ENCODE peak calls at places on chromosomes 11 and 22, in six cellular contexts. U is cardiac muscle cell; K is right cardiac atrium; C is CD8-positive, alpha-beta memory T cell; Y is body of pancreas; T is spleen. W is an unnamed sample.
A peak's percentile ranks its signal among the peaks of the same experiment; 100 is the strongest.

GRCh38 chr11:87046824-87047223 is 9.1 kb downstream of the TMEM135 start:
- DNase-seq in U (no peak), K (no peak), C (no peak), Y (no peak), T (no peak), W (no peak)

GRCh38 chr11:78295991-78296930 is 107.5 kb downstream of the USP35 start:
- DNase-seq in U (no peak), K (no peak), C (no peak), Y (no peak), T (no peak), W (no peak)

GRCh38 chr11:83971063-83971462 is 684.9 kb upstream of the CCDC90B start:
- DNase-seq in U (no peak), K (no peak), C (no peak), Y (no peak), T (no peak), W (no peak)

GRCh38 chr11:114116357-114116756 is 56.8 kb downstream of the ZBTB16 start:
- DNase-seq in U (no peak), K (no peak), C (no peak), Y (no peak), T (no peak), W (no peak)

GRCh38 chr11:110715541-110715940 is 3.3 kb upstream of the ARHGAP20 start:
- DNase-seq in U (no peak), K (no peak), C (no peak), Y (no peak), T (no peak), W (no peak)

GRCh38 chr22:42500164-42500835 is 19.3 kb downstream of the RRP7A start:
- DNase-seq in U (peak; percentile 71), K (peak; percentile 86), C (peak; percentile 72), Y (peak; percentile 90), T (peak; percentile 95), W (peak; percentile 55)

GRCh38 chr11:8060146-8060719 is 20.8 kb upstream of the TUB start:
- DNase-seq in U (no peak), K (no peak), C (no peak), Y (no peak), T (peak; percentile 36), W (no peak)

GRCh38 chr11:128172046-128172878 is 415.1 kb downstream of the ETS1 start:
- DNase-seq in U (peak; percentile 86), K (peak; percentile 79), C (peak; percentile 76), Y (peak; percentile 84), T (peak; percentile 89), W (peak; percentile 58)

GRCh38 chr11:128964463-128964930 is 21.8 kb upstream of the TP53AIP1 start:
- DNase-seq in U (no peak), K (no peak), C (no peak), Y (no peak), T (no peak), W (no peak)

GRCh38 chr11:1604181-1604580 is 4.1 kb downstream of the KRTAP5-3 start:
- DNase-seq in U (no peak), K (no peak), C (no peak), Y (no peak), T (peak; percentile 68), W (no peak)

GRCh38 chr11:95084509-95084908 is 5.1 kb upstream of the ENDOD1 start:
- DNase-seq in U (no peak), K (no peak), C (no peak), Y (no peak), T (no peak), W (no peak)

GRCh38 chr11:97110376-97110775 is 720.6 kb downstream of the JRKL start:
- DNase-seq in U (no peak), K (no peak), C (no peak), Y (no peak), T (no peak), W (no peak)

GRCh38 chr11:95279921-95280861 is 49.2 kb upstream of the SESN3 start:
- DNase-seq in U (no peak), K (peak; percentile 18), C (no peak), Y (no peak), T (no peak), W (no peak)

GRCh38 chr11:11202885-11203284 is 150.2 kb downstream of the CSNK2A3 start:
- DNase-seq in U (no peak), K (no peak), C (no peak), Y (no peak), T (no peak), W (no peak)
- H3K4me3 ChIP-seq in U (no peak overlapping the region), K (no peak overlapping the region), C (no peak overlapping the region), Y (no peak overlapping the region), T (no peak overlapping the region), W (no peak overlapping the region)

GRCh38 chr22:38871360-38872171 is 450 bp downstream of the CBX6 start:
- DNase-seq in U (peak; percentile 30), K (no peak), C (no peak), Y (no peak), T (peak; percentile 85), W (no peak)
- H3K27ac ChIP-seq in U (peak overlapping the region; percentile 79), K (peak overlapping the region; percentile 85), C (peak overlapping the region; percentile 45), Y (peak overlapping the region; percentile 61), T (peak overlapping the region; percentile 92), W (no peak overlapping the region)

DNA sequence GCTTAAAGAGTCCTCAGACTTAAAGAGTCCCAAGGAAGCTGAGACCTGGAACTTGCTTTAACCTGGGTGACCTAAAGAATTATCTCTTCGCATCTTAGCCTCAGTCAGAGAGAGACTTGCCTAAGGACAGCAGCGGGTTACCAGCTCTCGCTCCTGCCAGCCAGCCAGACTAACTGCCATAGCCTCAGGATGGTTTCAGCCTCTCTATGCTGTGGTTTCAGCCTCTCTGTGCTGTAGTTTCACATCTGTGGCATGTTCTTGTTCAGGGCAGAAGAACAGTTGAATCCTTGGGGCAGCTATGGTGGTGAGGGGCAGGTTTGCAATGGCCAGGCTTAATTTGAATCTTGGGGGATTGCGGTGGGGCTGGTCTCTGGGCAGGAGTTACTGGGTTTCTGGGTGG is 2.3 kb downstream of the FRMD8 start:
- DNase-seq in U (no peak), K (no peak), C (no peak), Y (no peak), T (no peak), W (no peak)
- H3K4me1 ChIP-seq in U (peaks cover 10% of the 10 kb centered on the region), K (peaks cover 9% of the 10 kb centered on the region), C (peaks cover 67% of the 10 kb centered on the region), Y (peaks cover 78% of the 10 kb centered on the region), T (peaks cover 90% of the 10 kb centered on the region), W (peaks cover 9% of the 10 kb centered on the region)

DNA sequence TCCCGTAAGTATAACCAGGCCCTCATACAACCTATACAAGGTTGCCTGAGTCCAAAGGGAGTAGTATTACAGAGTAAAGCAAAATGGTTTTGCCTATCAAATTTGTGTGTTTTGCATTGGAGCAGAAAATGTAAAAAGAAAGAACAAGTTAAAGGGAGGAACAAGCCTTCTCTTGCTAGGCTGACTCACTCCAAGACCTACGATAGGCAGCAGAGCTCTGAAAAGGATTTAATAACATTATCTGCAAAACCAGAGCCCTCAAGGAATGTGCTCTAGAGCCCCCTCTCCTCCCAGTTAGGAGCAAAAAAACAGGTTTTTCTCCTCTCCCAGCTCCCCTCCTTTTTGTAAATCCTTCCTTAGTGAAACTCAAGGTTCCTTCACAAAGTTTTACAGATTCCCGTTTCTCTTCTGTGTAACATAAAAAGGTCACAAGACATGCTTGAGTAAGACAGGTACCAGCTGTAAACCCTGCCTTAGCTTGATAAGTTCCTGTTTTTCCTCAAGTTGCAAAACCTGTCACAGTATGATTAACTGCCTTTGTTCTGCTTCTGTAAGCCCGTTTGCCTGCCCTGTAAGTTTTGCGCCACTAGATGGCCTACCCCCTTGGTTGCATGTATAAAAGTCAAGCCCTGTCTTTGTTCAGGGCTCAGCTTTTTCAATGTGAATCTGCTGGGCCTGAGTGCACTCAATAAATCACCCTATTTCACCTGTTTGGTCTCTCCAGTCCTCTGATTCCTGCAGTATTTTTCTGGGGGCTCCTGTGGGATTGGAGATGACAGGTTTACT is 498.2 kb downstream of the KCNA4 start:
- DNase-seq in U (no peak), K (no peak), C (no peak), Y (no peak), T (no peak), W (peak; percentile 11)
- H3K4me3 ChIP-seq in U (no peak overlapping the region), K (no peak overlapping the region), C (no peak overlapping the region), Y (no peak overlapping the region), T (no peak overlapping the region), W (no peak overlapping the region)

GRCh38 chr11:124114942-124115781 is at the start of gene VWA5A:
- DNase-seq in U (peak; percentile 83), K (peak; percentile 74), C (peak; percentile 25), Y (peak; percentile 86), T (peak; percentile 87), W (peak; percentile 61)
- H3K27ac ChIP-seq in U (peak within 1 kb of the TSS; percentile 9), K (no peak within 1 kb of the TSS), C (no peak within 1 kb of the TSS), Y (peak within 1 kb of the TSS; percentile 59), T (no peak within 1 kb of the TSS), W (no peak within 1 kb of the TSS)

GRCh38 chr22:48091656-48092223 is 1329.3 kb downstream of the TBC1D22A start:
- DNase-seq in U (no peak), K (no peak), C (no peak), Y (no peak), T (no peak), W (no peak)
- H3K4me1 ChIP-seq in U (no peaks in the 10 kb centered on the region), K (no peaks in the 10 kb centered on the region), C (peaks cover 6% of the 10 kb centered on the region), Y (no peaks in the 10 kb centered on the region), T (peaks cover 25% of the 10 kb centered on the region), W (no peaks in the 10 kb centered on the region)

GRCh38 chr22:23176645-23177027 is 3.7 kb upstream of the BCR start:
- DNase-seq in U (no peak), K (no peak), C (no peak), Y (no peak), T (no peak), W (no peak)

GRCh38 chr22:23177197-23177596 is 3.1 kb upstream of the BCR start:
- DNase-seq in U (no peak), K (no peak), C (no peak), Y (no peak), T (no peak), W (no peak)

GRCh38 chr22:23179381-23180294 is 671 bp upstream of the BCR start:
- DNase-seq in U (no peak), K (peak; percentile 51), C (no peak), Y (peak; percentile 44), T (peak; percentile 85), W (no peak)

GRCh38 chr22:23178512-23179254 is 1.6 kb upstream of the BCR start:
- DNase-seq in U (peak; percentile 82), K (peak; percentile 73), C (peak; percentile 59), Y (peak; percentile 73), T (peak; percentile 91), W (peak; percentile 78)

GRCh38 chr22:23175817-23176644 is 4.3 kb upstream of the BCR start:
- DNase-seq in U (no peak), K (no peak), C (no peak), Y (no peak), T (no peak), W (no peak)
- H3K4me3 ChIP-seq in U (no peak overlapping the region), K (no peak overlapping the region), C (no peak overlapping the region), Y (no peak overlapping the region), T (no peak overlapping the region), W (no peak overlapping the region)

GRCh38 chr11:47215366-47215925 is 672 bp downstream of the DDB2 start:
- DNase-seq in U (no peak), K (no peak), C (no peak), Y (no peak), T (no peak), W (no peak)

GRCh38 chr11:47225552-47226137 is 10.9 kb downstream of the DDB2 start:
- DNase-seq in U (no peak), K (no peak), C (no peak), Y (no peak), T (no peak), W (no peak)

GRCh38 chr11:47216141-47216798 is 1.5 kb downstream of the DDB2 start:
- DNase-seq in U (peak; percentile 62), K (peak; percentile 62), C (peak; percentile 14), Y (peak; percentile 41), T (no peak), W (no peak)

DNA sequence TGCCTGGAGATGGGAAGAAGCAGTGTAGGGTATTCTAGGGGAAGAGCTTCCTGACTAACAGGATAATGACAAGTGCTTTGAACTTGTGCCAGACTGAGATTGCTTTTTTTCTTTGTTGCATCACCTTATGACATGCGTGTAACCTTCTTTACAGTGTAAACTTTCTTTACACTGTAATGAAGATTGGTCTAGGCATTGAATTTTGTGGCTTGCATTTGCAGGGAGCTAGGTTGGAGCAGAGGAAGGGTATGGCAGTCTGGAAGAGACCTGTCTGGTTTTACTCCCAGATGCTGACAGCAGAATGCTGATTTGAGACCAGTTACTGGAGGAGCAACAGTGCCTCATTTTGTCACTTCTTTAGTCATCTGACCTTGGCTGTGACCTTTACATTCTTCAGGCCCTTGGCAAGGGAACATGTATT is 5.6 kb downstream of the DDB2 start:
- DNase-seq in U (peak; percentile 88), K (no peak), C (no peak), Y (no peak), T (no peak), W (no peak)
- H3K27ac ChIP-seq in U (peak overlapping the region; percentile 98), K (no peak overlapping the region), C (no peak overlapping the region), Y (no peak overlapping the region), T (no peak overlapping the region), W (no peak overlapping the region)

W was measured in iPS DF 6.9.